ENCODE peak calls at places on chromosomes 2 and 18, in eight cellular contexts. One of them, this sample, is unnamed.

GRCh38 chr2:149648282-149649030 is 60.9 kb upstream of the MMADHC start:
- DNase-seq in HT-29: no peak
- DNase-seq in AG09309: peak; percentile 97
- DNase-seq in tibial artery: no peak
- DNase-seq in IMR-90: peak; percentile 99
- DNase-seq in PC-9: peak; percentile 52
- DNase-seq in H7: no peak
- DNase-seq in left colon: no peak
- DNase-seq in this sample: peak; percentile 98

GRCh38 chr2:158967114-158967730 is 1.2 kb upstream of the TANC1 start:
- DNase-seq in AG09309: no peak
- DNase-seq in IMR-90: no peak
- DNase-seq in H7: peak; percentile 55
- DNase-seq in HT-29: no peak
- DNase-seq in PC-9: no peak
- DNase-seq in left colon: no peak
- DNase-seq in tibial artery: peak; percentile 66
- DNase-seq in this sample: peak; percentile 48

GRCh38 chr2:28949617-28950305 is 31.3 kb upstream of the TOGARAM2 start:
- DNase-seq in AG09309: no peak
- DNase-seq in PC-9: no peak
- DNase-seq in IMR-90: no peak
- DNase-seq in H7: no peak
- DNase-seq in HT-29: peak; percentile 13
- DNase-seq in left colon: no peak
- DNase-seq in tibial artery: no peak
- DNase-seq in this sample: no peak

GRCh38 chr18:22488554-22488953 is 70.8 kb upstream of the CTAGE1 start:
- DNase-seq in H7: no peak
- DNase-seq in AG09309: no peak
- DNase-seq in IMR-90: no peak
- DNase-seq in left colon: no peak
- DNase-seq in tibial artery: peak; percentile 94
- DNase-seq in PC-9: no peak
- DNase-seq in HT-29: no peak
- DNase-seq in this sample: peak; percentile 27

GRCh38 chr2:74648009-74648443 is at the start of gene M1AP:
- DNase-seq in AG09309: no peak
- DNase-seq in tibial artery: no peak
- DNase-seq in PC-9: peak; percentile 49
- DNase-seq in IMR-90: no peak
- DNase-seq in HT-29: no peak
- DNase-seq in left colon: no peak
- DNase-seq in H7: peak; percentile 93
- DNase-seq in this sample: no peak

GRCh38 chr2:73870084-73870483 is 22.7 kb upstream of the ACTG2 start:
- DNase-seq in tibial artery: peak; percentile 91
- DNase-seq in left colon: peak; percentile 40
- DNase-seq in AG09309: peak; percentile 28
- DNase-seq in IMR-90: peak; percentile 98
- DNase-seq in H7: no peak
- DNase-seq in PC-9: no peak
- DNase-seq in HT-29: no peak
- DNase-seq in this sample: peak; percentile 83

GRCh38 chr2:198314559-198315153 is 510.3 kb downstream of the PLCL1 start:
- DNase-seq in PC-9: no peak
- DNase-seq in H7: no peak
- DNase-seq in HT-29: peak; percentile 65
- DNase-seq in IMR-90: peak; percentile 65
- DNase-seq in AG09309: peak; percentile 49
- DNase-seq in left colon: no peak
- DNase-seq in tibial artery: no peak
- DNase-seq in this sample: peak; percentile 79

GRCh38 chr2:238875161-238875530 is 27.3 kb downstream of the TWIST2 start:
- DNase-seq in IMR-90: no peak
- DNase-seq in HT-29: no peak
- DNase-seq in tibial artery: peak; percentile 75
- DNase-seq in AG09309: no peak
- DNase-seq in H7: no peak
- DNase-seq in left colon: no peak
- DNase-seq in PC-9: no peak
- DNase-seq in this sample: peak; percentile 80

GRCh38 chr2:161273038-161273760 is 35.0 kb upstream of the PSMD14 start:
- DNase-seq in IMR-90: peak; percentile 72
- DNase-seq in H7: peak; percentile 14
- DNase-seq in AG09309: peak; percentile 32
- DNase-seq in left colon: no peak
- DNase-seq in PC-9: peak; percentile 41
- DNase-seq in HT-29: peak; percentile 84
- DNase-seq in tibial artery: no peak
- DNase-seq in this sample: peak; percentile 63

GRCh38 chr2:216113572-216113971 is 4.4 kb downstream of the XRCC5 start:
- DNase-seq in tibial artery: no peak
- DNase-seq in H7: no peak
- DNase-seq in PC-9: no peak
- DNase-seq in AG09309: no peak
- DNase-seq in IMR-90: no peak
- DNase-seq in left colon: no peak
- DNase-seq in HT-29: no peak
- DNase-seq in this sample: no peak

GRCh38 chr2:3638456-3638810 is 19.6 kb upstream of the ALLC start:
- DNase-seq in PC-9: no peak
- DNase-seq in H7: peak; percentile 46
- DNase-seq in left colon: no peak
- DNase-seq in AG09309: no peak
- DNase-seq in HT-29: no peak
- DNase-seq in tibial artery: no peak
- DNase-seq in IMR-90: no peak
- DNase-seq in this sample: no peak

GRCh38 chr18:12324991-12325725 is 17.1 kb downstream of the TUBB6 start:
- DNase-seq in IMR-90: no peak
- DNase-seq in PC-9: no peak
- DNase-seq in tibial artery: no peak
- DNase-seq in AG09309: no peak
- DNase-seq in H7: no peak
- DNase-seq in left colon: no peak
- DNase-seq in HT-29: no peak
- DNase-seq in this sample: no peak

GRCh38 chr2:85716346-85716880 is 22.3 kb downstream of the GNLY start:
- DNase-seq in AG09309: no peak
- DNase-seq in IMR-90: no peak
- DNase-seq in tibial artery: peak; percentile 55
- DNase-seq in HT-29: no peak
- DNase-seq in left colon: no peak
- DNase-seq in PC-9: no peak
- DNase-seq in H7: no peak
- DNase-seq in this sample: no peak

GRCh38 chr2:239339241-239339640 is 61.6 kb downstream of the HDAC4 start:
- DNase-seq in tibial artery: no peak
- DNase-seq in left colon: peak; percentile 15
- DNase-seq in H7: no peak
- DNase-seq in AG09309: no peak
- DNase-seq in PC-9: no peak
- DNase-seq in HT-29: no peak
- DNase-seq in IMR-90: no peak
- DNase-seq in this sample: no peak

GRCh38 chr2:189578272-189578671 is 2.3 kb downstream of the SLC40A1 start:
- DNase-seq in AG09309: no peak
- DNase-seq in tibial artery: no peak
- DNase-seq in H7: no peak
- DNase-seq in IMR-90: no peak
- DNase-seq in PC-9: no peak
- DNase-seq in left colon: no peak
- DNase-seq in HT-29: no peak
- DNase-seq in this sample: no peak

GRCh38 chr2:230762317-230762896 is 49.8 kb downstream of the CAB39 start:
- DNase-seq in tibial artery: no peak
- DNase-seq in H7: peak; percentile 68
- DNase-seq in IMR-90: no peak
- DNase-seq in HT-29: peak; percentile 63
- DNase-seq in PC-9: no peak
- DNase-seq in AG09309: no peak
- DNase-seq in left colon: no peak
- DNase-seq in this sample: peak; percentile 50

GRCh38 chr18:22552899-22553460 is 135.3 kb upstream of the CTAGE1 start:
- DNase-seq in tibial artery: no peak
- DNase-seq in PC-9: no peak
- DNase-seq in HT-29: no peak
- DNase-seq in IMR-90: no peak
- DNase-seq in left colon: no peak
- DNase-seq in H7: no peak
- DNase-seq in AG09309: no peak
- DNase-seq in this sample: no peak

GRCh38 chr2:225354281-225354774 is 45.2 kb upstream of the NYAP2 start:
- DNase-seq in IMR-90: peak; percentile 32
- DNase-seq in left colon: no peak
- DNase-seq in AG09309: peak; percentile 23
- DNase-seq in tibial artery: no peak
- DNase-seq in PC-9: no peak
- DNase-seq in H7: no peak
- DNase-seq in HT-29: no peak
- DNase-seq in this sample: peak; percentile 24

GRCh38 chr2:40213071-40213470 is 238.8 kb downstream of the SLC8A1 start:
- DNase-seq in IMR-90: peak; percentile 83
- DNase-seq in AG09309: no peak
- DNase-seq in left colon: no peak
- DNase-seq in PC-9: no peak
- DNase-seq in H7: peak; percentile 7
- DNase-seq in HT-29: peak; percentile 49
- DNase-seq in tibial artery: no peak
- DNase-seq in this sample: peak; percentile 82

GRCh38 chr18:77206676-77207370 is 42.8 kb upstream of the GALR1 start:
- DNase-seq in H7: no peak
- DNase-seq in left colon: peak; percentile 36
- DNase-seq in IMR-90: peak; percentile 70
- DNase-seq in tibial artery: peak; percentile 90
- DNase-seq in HT-29: no peak
- DNase-seq in PC-9: no peak
- DNase-seq in AG09309: no peak
- DNase-seq in this sample: peak; percentile 90

GRCh38 chr18:25503567-25504081 is 151.7 kb upstream of the ZNF521 start:
- DNase-seq in PC-9: no peak
- DNase-seq in left colon: peak; percentile 63
- DNase-seq in HT-29: peak; percentile 6
- DNase-seq in tibial artery: peak; percentile 74
- DNase-seq in H7: peak; percentile 28
- DNase-seq in IMR-90: peak; percentile 87
- DNase-seq in AG09309: peak; percentile 35
- DNase-seq in this sample: peak; percentile 77

GRCh38 chr2:120929829-120930228 is 194.2 kb downstream of the GLI2 start:
- DNase-seq in IMR-90: peak; percentile 59
- DNase-seq in H7: no peak
- DNase-seq in PC-9: no peak
- DNase-seq in left colon: no peak
- DNase-seq in tibial artery: no peak
- DNase-seq in HT-29: no peak
- DNase-seq in AG09309: no peak
- DNase-seq in this sample: peak; percentile 32

GRCh38 chr2:202687276-202687675 is 52.5 kb downstream of the FAM117B start:
- DNase-seq in left colon: no peak
- DNase-seq in PC-9: no peak
- DNase-seq in AG09309: no peak
- DNase-seq in H7: no peak
- DNase-seq in IMR-90: peak; percentile 32
- DNase-seq in HT-29: no peak
- DNase-seq in tibial artery: no peak
- DNase-seq in this sample: no peak

GRCh38 chr2:30679416-30680088 is 127.7 kb downstream of the CAPN13 start:
- DNase-seq in tibial artery: peak; percentile 54
- DNase-seq in left colon: no peak
- DNase-seq in H7: no peak
- DNase-seq in HT-29: no peak
- DNase-seq in PC-9: no peak
- DNase-seq in IMR-90: peak; percentile 59
- DNase-seq in AG09309: peak; percentile 44
- DNase-seq in this sample: peak; percentile 85

GRCh38 chr2:121232626-121233265 is 52.3 kb downstream of the TFCP2L1 start:
- DNase-seq in HT-29: no peak
- DNase-seq in IMR-90: no peak
- DNase-seq in AG09309: no peak
- DNase-seq in H7: no peak
- DNase-seq in left colon: no peak
- DNase-seq in PC-9: no peak
- DNase-seq in tibial artery: peak; percentile 52
- DNase-seq in this sample: no peak

GRCh38 chr2:120302301-120302700 is 43.6 kb upstream of the INHBB start:
- DNase-seq in H7: no peak
- DNase-seq in AG09309: no peak
- DNase-seq in IMR-90: no peak
- DNase-seq in tibial artery: no peak
- DNase-seq in PC-9: no peak
- DNase-seq in HT-29: no peak
- DNase-seq in left colon: no peak
- DNase-seq in this sample: no peak

GRCh38 chr2:62831729-62832128 is 126.2 kb downstream of the EHBP1 start:
- DNase-seq in IMR-90: no peak
- DNase-seq in H7: no peak
- DNase-seq in PC-9: no peak
- DNase-seq in AG09309: no peak
- DNase-seq in HT-29: no peak
- DNase-seq in tibial artery: no peak
- DNase-seq in left colon: no peak
- DNase-seq in this sample: no peak

GRCh38 chr2:7882296-7882695 is 799.6 kb upstream of the ID2 start:
- DNase-seq in tibial artery: no peak
- DNase-seq in IMR-90: no peak
- DNase-seq in PC-9: no peak
- DNase-seq in H7: no peak
- DNase-seq in AG09309: no peak
- DNase-seq in HT-29: no peak
- DNase-seq in left colon: no peak
- DNase-seq in this sample: no peak

GRCh38 chr2:98806266-98806697 is 75.3 kb upstream of the MGAT4A start:
- DNase-seq in HT-29: no peak
- DNase-seq in tibial artery: peak; percentile 95
- DNase-seq in IMR-90: no peak
- DNase-seq in left colon: peak; percentile 43
- DNase-seq in H7: no peak
- DNase-seq in AG09309: peak; percentile 27
- DNase-seq in PC-9: no peak
- DNase-seq in this sample: peak; percentile 12

GRCh38 chr18:78622251-78622953 is 357.2 kb upstream of the SALL3 start:
- DNase-seq in left colon: no peak
- DNase-seq in HT-29: no peak
- DNase-seq in PC-9: no peak
- DNase-seq in IMR-90: no peak
- DNase-seq in AG09309: no peak
- DNase-seq in tibial artery: peak; percentile 10
- DNase-seq in H7: no peak
- DNase-seq in this sample: no peak

GRCh38 chr2:62947403-62947802 is 103.2 kb upstream of the OTX1 start:
- DNase-seq in tibial artery: no peak
- DNase-seq in PC-9: peak; percentile 49
- DNase-seq in AG09309: no peak
- DNase-seq in left colon: no peak
- DNase-seq in HT-29: peak; percentile 19
- DNase-seq in IMR-90: no peak
- DNase-seq in H7: no peak
- DNase-seq in this sample: no peak

GRCh38 chr18:51390695-51391094 is 193.2 kb upstream of the MEX3C start:
- DNase-seq in left colon: no peak
- DNase-seq in tibial artery: no peak
- DNase-seq in H7: no peak
- DNase-seq in AG09309: no peak
- DNase-seq in PC-9: no peak
- DNase-seq in IMR-90: no peak
- DNase-seq in HT-29: no peak
- DNase-seq in this sample: no peak